ENCODE peak calls at places on chromosomes 4 and X, in five cellular contexts. L is PC-3, K is mammary epithelial cell, W is left colon, Z is HCEC 1CT. E is an unnamed sample.

GRCh38 chr4:25291158-25291733 is 21.3 kb upstream of the ZCCHC4 start:
- DNase-seq in K (no peak), L (no peak), W (no peak), Z (no peak), E (no peak)

GRCh38 chrX:373641-374471 is 12.9 kb downstream of the PPP2R3B start:
- DNase-seq in K (peak), W (no peak), Z (no peak), L (no peak), E (no peak)

GRCh38 chr4:20832821-20833220 is 132.6 kb downstream of the PACRGL start:
- DNase-seq in L (no peak), W (no peak), Z (peak), K (peak), E (no peak)

GRCh38 chrX:140360924-140361323 is 143.9 kb downstream of the SOX3 start:
- DNase-seq in L (no peak), K (no peak), Z (no peak), W (no peak), E (no peak)

GRCh38 chr4:39259571-39260330 is 77.4 kb downstream of the WDR19 start:
- DNase-seq in K (no peak), Z (peak), W (no peak), L (peak), E (no peak)

GRCh38 chr4:83993774-83994173 is 457.9 kb downstream of the GPAT3 start:
- DNase-seq in L (no peak), Z (no peak), W (no peak), K (no peak), E (no peak)

GRCh38 chr4:187413564-187414358 is 581.8 kb upstream of the ZFP42 start:
- DNase-seq in W (no peak), Z (no peak), K (no peak), L (no peak), E (no peak)

GRCh38 chr4:8038702-8039251 is 99.1 kb upstream of the AFAP1 start:
- DNase-seq in Z (no peak), K (no peak), W (no peak), L (no peak), E (no peak)